ENCODE peak calls at places on chromosome 21, in ten cellular contexts. T, Q, D, E, F, B, P, W, J and N are unnamed samples.

GRCh38 chr21:27225142-27225541 is 258.3 kb upstream of the ADAMTS5 start:
- DNase-seq in T (no peak), B (no peak), E (no peak), P (no peak), W (peak), J (no peak), D (no peak), F (no peak), Q (no peak), N (no peak)

GRCh38 chr21:25960423-25960822 is 210.1 kb downstream of the APP start:
- DNase-seq in E (no peak), T (no peak), W (no peak), J (peak), B (no peak), F (no peak), D (no peak), P (no peak), Q (no peak), N (no peak)

GRCh38 chr21:31444061-31444460 is 100.0 kb upstream of the TIAM1 start:
- DNase-seq in T (no peak), J (no peak), E (peak), Q (no peak), B (no peak), F (no peak), W (peak), P (no peak), D (peak), N (no peak)

GRCh38 chr21:38272215-38272614 is 15.4 kb downstream of the KCNJ15 start:
- DNase-seq in B (peak), D (no peak), P (no peak), J (no peak), T (no peak), E (no peak), F (no peak), W (no peak), Q (no peak), N (no peak)

GRCh38 chr21:28798798-28799197 is 193.9 kb downstream of the LTN1 start:
- DNase-seq in F (no peak), J (no peak), E (no peak), D (no peak), T (no peak), P (no peak), W (no peak), B (no peak), Q (no peak), N (no peak)

GRCh38 chr21:28963831-28964230 is 28.8 kb downstream of the LTN1 start:
- DNase-seq in P (no peak), F (no peak), W (no peak), J (no peak), D (no peak), B (no peak), E (no peak), T (no peak), Q (no peak), N (no peak)

GRCh38 chr21:31103163-31103562 is 64.9 kb upstream of the KRTAP19-8 start:
- DNase-seq in D (no peak), T (no peak), B (peak), F (no peak), E (no peak), P (no peak), J (no peak), Q (no peak), W (no peak), N (no peak)

GRCh38 chr21:33185852-33186251 is 43.9 kb upstream of the IFNAR2 start:
- DNase-seq in W (no peak), T (no peak), D (no peak), J (no peak), E (no peak), F (no peak), P (no peak), B (no peak), Q (no peak), N (no peak)

GRCh38 chr21:26513212-26513611 is 59.9 kb downstream of the CYYR1 start:
- DNase-seq in B (no peak), D (no peak), J (no peak), W (peak), P (no peak), E (no peak), F (no peak), T (no peak), Q (no peak), N (no peak)

GRCh38 chr21:20875741-20876140 is 122.5 kb upstream of the NCAM2 start:
- DNase-seq in W (peak), B (no peak), E (no peak), T (no peak), Q (no peak), F (no peak), D (no peak), J (no peak), P (no peak), N (no peak)

GRCh38 chr21:33201945-33202344 is 27.8 kb upstream of the IFNAR2 start:
- DNase-seq in D (no peak), E (no peak), Q (no peak), F (no peak), W (no peak), B (no peak), T (no peak), P (no peak), J (no peak), N (no peak)

GRCh38 chr21:34704119-34704518 is 35.3 kb downstream of the CLIC6 start:
- DNase-seq in B (no peak), P (no peak), T (no peak), Q (no peak), W (no peak), F (no peak), D (peak), E (no peak), J (no peak), N (no peak)

GRCh38 chr21:34635307-34635706 is 20.4 kb upstream of the RCAN1 start:
- DNase-seq in P (no peak), F (no peak), J (peak), W (no peak), Q (no peak), D (no peak), B (no peak), E (peak), T (peak), N (no peak)

GRCh38 chr21:27001526-27001925 is 34.6 kb upstream of the ADAMTS5 start:
- DNase-seq in F (no peak), J (no peak), E (no peak), D (no peak), B (no peak), Q (no peak), T (no peak), W (no peak), P (no peak), N (no peak)

GRCh38 chr21:35291963-35292627 is 243.0 kb upstream of the RUNX1 start:
- DNase-seq in Q (no peak), J (no peak), B (no peak), D (no peak), W (peak), P (no peak), T (no peak), F (no peak), E (no peak), N (no peak)

GRCh38 chr21:21158376-21158918 is 160.2 kb downstream of the NCAM2 start:
- DNase-seq in T (no peak), F (no peak), J (no peak), E (no peak), D (no peak), B (no peak), W (no peak), Q (no peak), P (no peak), N (no peak)

GRCh38 chr21:35674272-35674671 is 386.1 kb downstream of the SETD4 start:
- DNase-seq in F (no peak), W (no peak), T (no peak), E (no peak), P (no peak), J (no peak), D (no peak), B (no peak), Q (no peak), N (no peak)

GRCh38 chr21:29656504-29657227 is 283.1 kb downstream of the GRIK1 start:
- DNase-seq in P (no peak), T (no peak), J (no peak), W (peak), F (no peak), B (no peak), D (no peak), E (no peak), Q (no peak), N (no peak)

GRCh38 chr21:29991624-29992023 is 51.8 kb upstream of the GRIK1 start:
- DNase-seq in W (no peak), F (no peak), Q (no peak), B (no peak), T (no peak), P (no peak), E (no peak), J (no peak), D (no peak), N (no peak)

GRCh38 chr21:29465528-29465927 is 166.8 kb downstream of the BACH1 start:
- DNase-seq in J (no peak), P (no peak), B (no peak), W (peak), T (no peak), D (no peak), Q (no peak), F (no peak), E (no peak), N (no peak)

GRCh38 chr21:20729376-20729775 is 268.8 kb upstream of the NCAM2 start:
- DNase-seq in J (no peak), W (peak), Q (no peak), E (no peak), T (no peak), F (no peak), B (no peak), D (no peak), P (no peak), N (no peak)

GRCh38 chr21:26918318-26919065 is 48.4 kb downstream of the ADAMTS5 start:
- DNase-seq in E (no peak), B (no peak), J (no peak), Q (no peak), D (no peak), T (no peak), P (no peak), W (peak), F (no peak), N (no peak)

GRCh38 chr21:35965699-35966098 is 94.6 kb downstream of the SETD4 start:
- DNase-seq in T (no peak), E (no peak), Q (no peak), D (no peak), W (no peak), P (no peak), B (no peak), J (no peak), F (no peak), N (no peak)

GRCh38 chr21:38915546-38915945 is 109.8 kb downstream of the ETS2 start:
- DNase-seq in F (no peak), Q (no peak), B (no peak), D (no peak), P (no peak), W (no peak), J (no peak), E (peak), T (no peak), N (no peak)

GRCh38 chr21:19031956-19032355 is 628.4 kb upstream of the TMPRSS15 start:
- DNase-seq in D (no peak), W (no peak), T (no peak), E (no peak), P (no peak), Q (no peak), J (no peak), B (no peak), F (no peak), N (no peak)

DNA sequence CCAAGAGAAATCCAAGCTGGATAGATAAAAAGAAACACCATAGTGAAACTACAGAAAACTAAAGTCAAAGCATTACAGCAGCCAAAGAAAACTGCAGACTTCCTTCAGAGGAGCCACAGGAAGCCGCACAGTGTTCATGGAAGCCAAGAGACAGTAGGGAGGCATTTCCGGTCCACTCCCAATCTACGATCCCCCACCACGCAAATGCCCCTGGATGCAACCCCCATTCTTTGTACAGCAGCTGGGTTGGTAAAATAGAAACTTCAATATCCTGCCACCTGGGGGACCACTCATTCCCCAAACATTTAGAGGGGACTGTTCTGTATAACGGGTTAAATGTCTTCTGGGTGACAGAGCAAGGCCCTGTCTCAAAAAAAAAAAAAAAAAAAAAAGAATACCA is 43.9 kb upstream of the TSPEAR start:
- DNase-seq in E (no peak), T (no peak), B (no peak), D (no peak), W (peak), P (no peak), F (no peak), Q (no peak), J (no peak), N (no peak)
- TF ChIP-seq CTCF in E (no peak), T (no peak), B (no peak), D (no peak), W (peak), P (no peak), F (peak), Q (no peak), J (no peak), N (no peak)

DNA sequence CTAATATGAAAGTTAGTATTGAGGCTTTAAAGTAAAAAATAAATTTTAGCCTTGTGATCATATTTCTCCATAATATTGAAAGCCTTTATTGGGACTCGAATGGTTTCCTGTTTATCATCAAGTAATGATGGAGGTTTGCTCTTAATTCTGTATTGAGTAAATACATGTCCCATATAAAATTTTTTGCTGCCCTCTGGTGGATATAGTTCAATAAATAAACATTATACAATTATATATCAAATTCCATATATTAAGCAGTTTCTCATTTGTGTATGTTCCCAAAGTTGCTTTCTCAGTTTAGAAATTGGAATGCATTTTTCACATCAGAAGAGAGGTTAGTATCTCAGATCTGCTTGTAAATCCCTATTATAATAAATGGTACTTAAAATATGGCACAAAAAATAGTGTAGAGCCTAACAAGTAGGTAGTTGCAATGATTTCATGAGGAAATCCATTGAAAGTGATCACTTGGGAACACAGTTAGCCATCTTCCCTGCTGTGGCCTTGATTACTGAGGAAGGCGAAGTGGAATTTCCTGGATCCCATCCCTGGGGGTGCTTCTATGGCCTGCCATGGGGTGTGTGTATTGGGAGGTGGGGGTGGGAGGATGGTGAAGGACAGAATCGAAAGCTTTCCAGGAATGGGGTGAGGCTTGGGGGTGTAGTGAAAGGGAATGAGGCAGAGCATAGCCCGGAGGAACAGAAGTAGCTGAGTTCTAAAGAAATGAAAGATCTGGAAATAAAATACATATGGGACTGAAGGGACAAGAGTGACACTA is 84.1 kb upstream of the C21orf91 start:
- DNase-seq in D (no peak), P (no peak), E (no peak), W (peak), B (peak), T (no peak), J (no peak), Q (no peak), F (peak), N (no peak)
- TF ChIP-seq CTCF in D (peak), P (no peak), E (peak), W (peak), B (peak), T (no peak), J (peak), Q (no peak), F (peak), N (peak)

DNA sequence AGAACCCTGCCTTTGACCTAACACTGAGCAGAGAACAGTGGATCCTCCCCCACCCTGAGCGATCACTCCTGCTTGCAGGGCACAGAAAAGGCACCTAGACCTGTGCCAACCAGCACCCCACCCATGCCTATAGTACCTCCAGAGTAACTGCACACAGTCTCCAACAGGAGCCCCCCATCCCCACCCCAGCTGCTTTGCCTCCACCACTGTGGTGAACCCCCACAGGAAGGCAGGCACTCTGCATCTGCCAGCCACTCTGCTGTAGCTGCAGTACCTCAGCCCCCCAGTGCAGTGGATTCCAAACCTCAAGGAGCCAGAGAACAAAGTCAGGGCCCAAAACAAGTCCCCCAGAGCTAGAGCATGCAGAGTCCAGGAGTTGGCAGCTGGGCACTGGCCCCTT is 10.7 kb downstream of the SPATC1L start:
- DNase-seq in Q (no peak), B (no peak), P (no peak), T (peak), F (no peak), W (no peak), D (no peak), E (peak), J (no peak), N (no peak)
- TF ChIP-seq CTCF in Q (no peak), B (no peak), P (no peak), T (no peak), F (no peak), W (no peak), D (no peak), E (no peak), J (no peak), N (no peak)

GRCh38 chr21:42360317-42360716 is 6.0 kb downstream of the TFF1 start:
- DNase-seq in W (no peak), Q (peak), B (no peak), D (no peak), T (no peak), E (no peak), P (no peak), J (no peak), F (no peak), N (no peak)
- TF ChIP-seq CTCF in W (no peak), Q (no peak), B (peak), D (no peak), T (no peak), E (no peak), P (no peak), J (no peak), F (no peak), N (no peak)

GRCh38 chr21:44360174-44360573 is 6.8 kb downstream of the TRPM2 start:
- DNase-seq in P (no peak), T (no peak), D (no peak), F (no peak), W (peak), E (no peak), J (no peak), Q (no peak), B (no peak), N (no peak)
- TF ChIP-seq CTCF in P (no peak), T (no peak), D (no peak), F (no peak), W (peak), E (no peak), J (peak), Q (no peak), B (peak), N (no peak)

DNA sequence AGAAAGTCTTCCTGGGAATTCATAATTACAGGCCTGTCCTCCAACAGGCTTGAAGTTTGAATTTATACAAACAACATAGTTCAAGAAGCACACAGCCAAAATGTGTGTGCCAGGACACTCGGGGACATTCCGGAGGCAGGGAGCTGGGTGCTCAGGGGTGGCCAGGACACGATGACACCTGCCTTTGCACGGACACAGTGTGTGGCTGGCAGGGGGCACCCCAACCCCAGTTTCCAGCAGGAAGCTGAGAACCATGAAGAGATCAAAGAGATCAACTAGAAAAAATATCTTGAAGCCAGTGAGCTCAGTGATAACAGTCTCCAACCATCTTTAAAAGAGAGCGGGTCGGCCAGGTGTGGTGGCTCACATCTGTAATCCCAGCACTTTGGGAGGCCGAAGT is 32.5 kb upstream of the TRAPPC10 start:
- DNase-seq in F (peak), W (peak), Q (no peak), D (no peak), B (no peak), E (no peak), J (no peak), P (no peak), T (no peak), N (no peak)
- TF ChIP-seq CTCF in F (peak), W (peak), Q (no peak), D (no peak), B (no peak), E (no peak), J (no peak), P (no peak), T (no peak), N (no peak)

GRCh38 chr21:16193758-16194606 is 464.2 kb downstream of the USP25 start:
- DNase-seq in F (peak), W (peak), P (no peak), J (peak), T (peak), E (peak), D (peak), B (peak), Q (no peak), N (peak)
- TF ChIP-seq CTCF in F (peak), W (peak), P (no peak), J (no peak), T (no peak), E (peak), D (no peak), B (peak), Q (no peak), N (peak)

DNA sequence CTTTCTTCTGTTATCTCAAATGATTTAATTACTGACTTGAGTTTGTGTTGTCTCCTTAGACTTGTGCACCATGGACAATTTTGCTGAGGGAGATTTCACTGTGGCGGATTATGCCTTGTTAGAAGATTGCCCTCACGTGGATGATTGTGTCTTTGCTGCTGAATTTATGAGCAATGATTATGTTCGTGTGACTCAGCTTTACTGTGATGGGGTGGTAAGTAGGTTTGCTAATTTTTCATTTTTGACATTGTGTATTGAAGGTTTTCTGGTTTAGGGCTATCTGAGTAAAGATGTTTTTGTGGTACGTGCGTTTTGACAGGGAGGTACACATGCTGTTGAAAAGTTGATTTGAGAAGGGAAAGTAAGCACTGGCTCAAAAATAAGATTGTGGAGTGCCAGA is 14.1 kb downstream of the TTC3 start:
- DNase-seq in E (no peak), P (no peak), J (no peak), F (no peak), Q (no peak), B (no peak), T (peak), D (no peak), W (peak), N (no peak)
- TF ChIP-seq CTCF in E (peak), P (no peak), J (no peak), F (peak), Q (no peak), B (no peak), T (peak), D (no peak), W (peak), N (peak)

DNA sequence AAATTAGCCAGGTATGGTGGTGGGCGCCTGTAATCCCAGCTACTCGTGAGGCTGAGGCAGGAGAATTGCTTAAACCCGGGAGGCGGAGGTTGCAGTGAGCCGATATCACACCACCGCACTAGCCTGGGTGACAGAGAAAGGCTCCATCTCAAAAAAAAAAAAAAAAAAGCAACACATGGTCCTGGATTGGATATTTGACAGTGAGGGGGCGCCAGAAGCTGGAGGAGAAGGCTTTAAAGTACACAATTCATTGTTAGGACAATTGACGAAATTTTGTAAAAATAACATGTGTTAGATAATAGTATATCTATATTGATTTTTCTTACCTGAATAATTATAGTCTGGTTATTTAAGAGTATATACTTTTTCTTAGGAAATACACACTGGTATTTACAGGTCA is 50.2 kb upstream of the USP25 start:
- DNase-seq in D (no peak), F (no peak), Q (no peak), J (no peak), B (no peak), W (no peak), P (no peak), T (no peak), E (no peak), N (no peak)
- TF ChIP-seq CTCF in D (no peak), F (no peak), Q (no peak), J (no peak), B (no peak), W (no peak), P (no peak), T (no peak), E (no peak), N (no peak)